ENCODE peak calls at places on chromosomes 7 and 10, in seven cellular contexts. R is stimulated activated CD8-positive, alpha-beta memory T cell treated with anti-CD3 and anti-CD28 coated beads, Interleukin-2, amount 100 ng/mL, for 1 hour; G is kidney glomerular epithelial cell; P is HuH-7.5; J is GM10248; D is GM19239; M is brain microvascular endothelial cell. Y is an unnamed sample.

GRCh38 chr7:69599879-69600764 is 1.8 kb downstream of the AUTS2 start:
- DNase-seq in R (no peak), G (no peak), P (peak), J (peak), D (peak), M (no peak), Y (no peak)

GRCh38 chr7:156368053-156368452 is 272.5 kb upstream of the RNF32 start:
- DNase-seq in R (no peak), G (no peak), P (no peak), J (no peak), D (no peak), M (no peak), Y (no peak)

GRCh38 chr7:2523941-2524807 is 4.6 kb downstream of the LFNG start:
- DNase-seq in R (no peak), G (no peak), P (no peak), J (no peak), D (no peak), M (no peak), Y (no peak)

GRCh38 chr7:142785841-142786250 is 15.1 kb downstream of the PRSS2 start:
- DNase-seq in R (peak), G (no peak), P (no peak), J (no peak), D (no peak), M (no peak), Y (no peak)

GRCh38 chr7:148950806-148951205 is 66.7 kb upstream of the EZH2 start:
- DNase-seq in R (no peak), G (no peak), P (no peak), J (no peak), D (no peak), M (no peak), Y (no peak)

GRCh38 chr10:25604591-25604990 is 329.4 kb upstream of the MYO3A start:
- DNase-seq in R (no peak), G (no peak), P (no peak), J (no peak), D (no peak), M (no peak), Y (no peak)

GRCh38 chr10:68224810-68225209 is 7.1 kb downstream of the ATOH7 start:
- DNase-seq in R (no peak), G (no peak), P (no peak), J (no peak), D (no peak), M (no peak), Y (no peak)

GRCh38 chr10:77458986-77459590 is 178.5 kb downstream of the KCNMA1 start:
- DNase-seq in R (no peak), G (no peak), P (no peak), J (no peak), D (no peak), M (peak), Y (no peak)

GRCh38 chr7:26735976-26736600 is 128.3 kb downstream of the SKAP2 start:
- DNase-seq in R (no peak), G (no peak), P (no peak), J (no peak), D (no peak), M (no peak), Y (no peak)

GRCh38 chr10:93346060-93346459 is 136.1 kb downstream of the MYOF start:
- DNase-seq in R (no peak), G (no peak), P (no peak), J (no peak), D (no peak), M (no peak), Y (no peak)

GRCh38 chr7:18459846-18460245 is 35.7 kb upstream of the HDAC9 start:
- DNase-seq in R (no peak), G (no peak), P (no peak), J (no peak), D (no peak), M (no peak), Y (no peak)

GRCh38 chr7:103106336-103107070 is 31.6 kb downstream of the ARMC10 start:
- DNase-seq in R (no peak), G (no peak), P (no peak), J (no peak), D (no peak), M (no peak), Y (no peak)

Y was measured in thoracic aorta.